ENCODE peak calls at places on chromosomes 1 and 21, in six cellular contexts. C, A, W, O, B and Z are unnamed samples.

GRCh38 chr1:176829261-176829976 is 335.1 kb downstream of the ASTN1 start:
- DNase-seq in W (no peak), B (no peak), C (no peak), A (no peak), O (no peak), Z (no peak)

GRCh38 chr1:52867060-52867845 is 24.7 kb downstream of the ZYG11A start:
- DNase-seq in A (no peak), O (no peak), C (no peak), W (no peak), B (peak), Z (no peak)

GRCh38 chr21:34724857-34725195 is 56.0 kb downstream of the CLIC6 start:
- DNase-seq in W (no peak), B (no peak), C (no peak), O (no peak), A (no peak), Z (no peak)

GRCh38 chr1:43005460-43006351 is 47.0 kb upstream of the SLC2A1 start:
- DNase-seq in O (peak), A (peak), C (no peak), W (no peak), B (no peak), Z (peak)

GRCh38 chr1:98147280-98147679 is 226.4 kb upstream of the DPYD start:
- DNase-seq in O (no peak), B (no peak), W (no peak), A (no peak), C (no peak), Z (no peak)

GRCh38 chr1:201436461-201436860 is 14.9 kb upstream of the TNNI1 start:
- DNase-seq in W (no peak), C (peak), A (peak), O (peak), B (no peak), Z (no peak)

GRCh38 chr21:27132270-27132669 is 165.4 kb upstream of the ADAMTS5 start:
- DNase-seq in A (no peak), B (no peak), W (no peak), C (no peak), O (no peak), Z (no peak)

GRCh38 chr21:29376556-29376955 is 77.8 kb downstream of the BACH1 start:
- DNase-seq in B (no peak), O (peak), C (peak), W (peak), A (peak), Z (peak)

GRCh38 chr1:75430526-75430925 is 180.4 kb downstream of the SLC44A5 start:
- DNase-seq in B (no peak), W (no peak), C (no peak), O (no peak), A (no peak), Z (no peak)

GRCh38 chr1:198122693-198123092 is 34.1 kb upstream of the NEK7 start:
- DNase-seq in O (no peak), W (no peak), C (peak), B (no peak), A (peak), Z (no peak)

GRCh38 chr1:204791453-204792366 is 79.0 kb upstream of the NFASC start:
- DNase-seq in O (peak), B (no peak), C (peak), W (peak), A (peak), Z (peak)

GRCh38 chr1:177128665-177129281 is 35.7 kb downstream of the ASTN1 start:
- DNase-seq in B (no peak), A (no peak), C (no peak), O (no peak), W (no peak), Z (no peak)

GRCh38 chr1:46522184-46522968 is 29.1 kb downstream of the KNCN start:
- DNase-seq in A (peak), C (peak), W (no peak), O (no peak), B (no peak), Z (peak)

GRCh38 chr1:54227091-54227602 is 27.2 kb downstream of the MRPL37 start:
- DNase-seq in O (peak), B (no peak), W (no peak), C (peak), A (no peak), Z (peak)

GRCh38 chr1:99968214-99968613 is 1.6 kb upstream of the SLC35A3 start:
- DNase-seq in B (no peak), A (no peak), C (no peak), O (no peak), W (no peak), Z (no peak)

GRCh38 chr21:28237661-28238060 is 755.0 kb downstream of the LTN1 start:
- DNase-seq in A (no peak), C (no peak), B (no peak), W (no peak), O (no peak), Z (no peak)

DNA sequence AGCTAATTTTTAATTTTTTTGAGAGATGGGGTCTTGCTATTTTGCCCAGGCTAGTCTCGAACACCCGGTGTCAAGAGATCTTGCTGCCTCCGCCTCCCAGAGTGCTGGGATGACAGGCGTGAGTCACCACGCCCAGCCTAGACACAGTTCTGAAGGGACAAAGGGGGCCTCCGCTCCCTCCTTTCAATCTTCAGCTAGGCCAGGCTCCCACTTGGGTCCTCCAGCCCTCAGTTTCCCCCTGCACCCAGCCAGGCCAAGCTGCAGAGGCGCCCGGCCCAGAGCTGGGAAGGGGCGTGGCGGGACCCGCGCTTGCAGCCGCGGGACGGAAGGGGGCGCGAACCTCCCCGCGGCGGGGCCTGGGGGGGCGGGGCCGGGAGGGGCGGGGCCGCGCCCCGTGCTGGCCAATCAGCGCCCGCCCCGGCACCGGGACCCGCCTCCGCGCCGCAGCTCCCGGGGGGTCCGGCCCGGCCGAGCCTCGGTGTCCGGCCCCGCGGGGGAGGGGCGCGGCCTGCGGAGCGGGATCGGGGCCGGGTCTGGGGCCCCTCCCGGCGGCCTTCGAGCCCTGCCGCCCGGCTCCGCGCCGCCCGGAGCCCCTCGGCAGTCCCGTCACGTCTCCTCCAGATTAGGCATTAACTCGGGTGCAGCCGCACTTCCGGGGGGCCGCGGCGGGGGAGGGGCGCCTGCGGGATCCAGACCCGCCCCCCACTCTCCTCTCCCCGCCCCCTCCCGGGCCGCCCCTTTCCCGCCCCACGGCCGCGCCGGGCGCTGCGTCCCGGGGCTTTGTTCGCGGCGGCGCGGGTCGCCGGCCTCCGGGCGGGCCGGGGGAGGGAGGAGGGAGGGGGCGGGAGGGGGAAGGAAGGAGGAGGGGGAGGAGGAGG is 559 bp upstream of the AGRN start:
- DNase-seq in W (peak), O (peak), C (peak), B (no peak), A (peak), Z (peak)
- TF ChIP-seq MYC in W (no peak), O (peak), C (no peak), B (no peak), A (no peak), Z (no peak)

GRCh38 chr21:44569861-44570517 is 3.5 kb upstream of the KRTAP10-4 start:
- DNase-seq in W (no peak), A (no peak), O (no peak), C (no peak), B (no peak), Z (no peak)
- TF ChIP-seq MYC in W (no peak), A (no peak), O (no peak), C (no peak), B (no peak), Z (no peak)

GRCh38 chr1:25701030-25701785 is 84.6 kb downstream of the MAN1C1 start:
- DNase-seq in A (no peak), C (no peak), O (no peak), B (no peak), W (no peak), Z (no peak)

GRCh38 chr1:25703671-25704637 is 87.4 kb downstream of the MAN1C1 start:
- DNase-seq in C (no peak), O (no peak), A (no peak), W (no peak), B (no peak), Z (peak)

GRCh38 chr1:25702101-25702775 is 85.6 kb downstream of the MAN1C1 start:
- DNase-seq in B (no peak), C (no peak), O (no peak), A (no peak), W (no peak), Z (no peak)

GRCh38 chr1:25700626-25701025 is 84.0 kb downstream of the MAN1C1 start:
- DNase-seq in B (no peak), C (no peak), W (no peak), O (no peak), A (peak), Z (no peak)

GRCh38 chr1:25703041-25703440 is 86.5 kb downstream of the MAN1C1 start:
- DNase-seq in O (no peak), C (no peak), A (no peak), W (no peak), B (no peak), Z (no peak)
- TF ChIP-seq MYC in O (no peak), C (no peak), A (no peak), W (no peak), B (no peak), Z (no peak)

GRCh38 chr1:79808816-79809475 is 802.4 kb upstream of the ADGRL4 start:
- DNase-seq in O (no peak), B (no peak), A (no peak), C (no peak), W (no peak), Z (no peak)

GRCh38 chr1:79815115-79815514 is 808.6 kb upstream of the ADGRL4 start:
- DNase-seq in W (no peak), O (no peak), C (no peak), A (no peak), B (no peak), Z (no peak)

GRCh38 chr1:79811173-79811572 is 804.6 kb upstream of the ADGRL4 start:
- DNase-seq in W (peak), B (no peak), A (no peak), C (peak), O (no peak), Z (no peak)
- TF ChIP-seq MYC in W (no peak), B (no peak), A (no peak), C (no peak), O (no peak), Z (no peak)

DNA sequence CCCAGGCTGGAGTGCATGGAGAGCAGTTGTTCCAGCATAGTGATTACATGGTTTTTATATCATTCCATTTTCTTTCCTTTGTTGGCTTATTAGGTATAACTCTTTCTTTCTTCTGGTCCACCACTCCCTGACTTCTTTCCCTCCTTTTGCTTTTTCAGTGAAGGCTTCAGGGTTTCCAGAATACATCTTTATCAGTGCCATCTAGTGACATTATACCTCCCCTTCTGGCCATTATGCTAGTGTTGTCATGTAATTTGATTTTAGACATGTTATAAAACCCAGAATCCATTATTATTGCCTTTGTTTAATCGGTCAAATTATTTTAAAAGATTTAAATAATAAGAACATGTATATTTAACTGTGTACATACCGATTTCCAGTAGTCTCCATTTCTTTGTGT is 10.6 kb downstream of the RNU1-1 start:
- DNase-seq in B (no peak), O (no peak), W (no peak), A (no peak), C (no peak), Z (no peak)
- TF ChIP-seq MYC in B (no peak), O (no peak), W (no peak), A (no peak), C (no peak), Z (no peak)

GRCh38 chr1:108149796-108150467 is 50.2 kb downstream of the SLC25A24 start:
- DNase-seq in O (no peak), W (no peak), C (no peak), B (no peak), A (no peak), Z (no peak)
- TF ChIP-seq MYC in O (no peak), W (no peak), C (no peak), B (no peak), A (no peak), Z (no peak)

GRCh38 chr21:40014394-40014793 is 147.2 kb downstream of the PCP4 start:
- DNase-seq in O (no peak), W (no peak), A (no peak), C (no peak), B (no peak), Z (no peak)
- TF ChIP-seq MYC in O (no peak), W (no peak), A (no peak), C (no peak), B (no peak), Z (no peak)

GRCh38 chr1:160795951-160796383 is at the start of gene LY9:
- DNase-seq in A (no peak), C (no peak), O (no peak), B (peak), W (no peak), Z (no peak)
- TF ChIP-seq MYC in A (no peak), C (no peak), O (no peak), B (peak), W (no peak), Z (no peak)

GRCh38 chr1:153190373-153190772 is 12.9 kb upstream of the LELP1 start:
- DNase-seq in O (no peak), C (no peak), W (no peak), B (no peak), A (no peak), Z (no peak)

GRCh38 chr1:153194331-153195050 is 8.7 kb upstream of the LELP1 start:
- DNase-seq in B (no peak), O (no peak), W (no peak), A (no peak), C (no peak), Z (no peak)

GRCh38 chr1:153195216-153195615 is 8.0 kb upstream of the LELP1 start:
- DNase-seq in A (no peak), O (no peak), B (no peak), W (no peak), C (no peak), Z (no peak)

GRCh38 chr1:153192697-153193096 is 10.5 kb upstream of the LELP1 start:
- DNase-seq in C (peak), A (peak), O (peak), B (no peak), W (no peak), Z (peak)
- TF ChIP-seq MYC in C (no peak), A (no peak), O (no peak), B (no peak), W (no peak), Z (no peak)